ENCODE peak calls at places on chromosomes 13 and 19, in nine cellular contexts. X is HuH-7, N is NCI-H2029, L is cortex of kidney, R is fibroblast of lung, C is pons, Q is psoas muscle, H is H54, D is NCI-H2227 treated with DMSO at 0.1 percent for 48 hours. A is an unnamed sample.

GRCh38 chr13:42007844-42008243 is 40.6 kb upstream of the DGKH start:
- DNase-seq in X (no peak), N (no peak), L (no peak), R (peak; percentile 33), C (no peak), Q (no peak), H (no peak), D (no peak), A (peak; percentile 90)

GRCh38 chr19:52297601-52298358 is 811 bp downstream of the ZNF480 start:
- DNase-seq in X (no peak), N (no peak), L (no peak), R (peak; percentile 8), C (peak; percentile 12), Q (no peak), H (no peak), D (no peak), A (no peak)

GRCh38 chr19:55113570-55114039 is 3.8 kb downstream of the PPP1R12C start:
- DNase-seq in X (no peak), N (no peak), L (no peak), R (peak; percentile 94), C (peak; percentile 30), Q (peak; percentile 81), H (peak; percentile 88), D (peak; percentile 72), A (peak; percentile 86)

GRCh38 chr13:79392882-79393563 is 13.0 kb downstream of the RBM26 start:
- DNase-seq in X (no peak), N (no peak), L (no peak), R (peak; percentile 17), C (no peak), Q (no peak), H (no peak), D (no peak), A (peak; percentile 32)

GRCh38 chr13:26378116-26378515 is 124.2 kb downstream of the CDK8 start:
- DNase-seq in X (no peak), N (no peak), L (no peak), R (no peak), C (no peak), Q (no peak), H (no peak), D (no peak), A (peak; percentile 8)

GRCh38 chr19:51514866-51515481 is 13.4 kb upstream of the SIGLEC12 start:
- DNase-seq in X (peak; percentile 48), N (peak; percentile 1), L (no peak), R (peak; percentile 60), C (peak; percentile 54), Q (no peak), H (peak; percentile 8), D (peak; percentile 12), A (peak; percentile 69)

GRCh38 chr13:46350003-46350402 is 37.0 kb downstream of the RUBCNL start:
- DNase-seq in X (no peak), N (no peak), L (no peak), R (no peak), C (no peak), Q (no peak), H (no peak), D (no peak), A (no peak)

GRCh38 chr13:30905932-30906383 is at the start of gene MEDAG:
- DNase-seq in X (no peak), N (no peak), L (no peak), R (peak; percentile 78), C (no peak), Q (peak; percentile 88), H (no peak), D (no peak), A (peak; percentile 97)

GRCh38 chr19:38786572-38787265 is 2.3 kb upstream of the LGALS7B start:
- DNase-seq in X (no peak), N (no peak), L (no peak), R (no peak), C (no peak), Q (no peak), H (no peak), D (peak; percentile 48), A (no peak)

GRCh38 chr13:27952931-27953670 is 16.0 kb downstream of the CDX2 start:
- DNase-seq in X (no peak), N (no peak), L (no peak), R (no peak), C (no peak), Q (no peak), H (no peak), D (no peak), A (no peak)

GRCh38 chr13:110626510-110626909 is 11.2 kb downstream of the NAXD start:
- DNase-seq in X (no peak), N (no peak), L (no peak), R (no peak), C (no peak), Q (no peak), H (no peak), D (no peak), A (no peak)

GRCh38 chr19:27966390-27966816 is 1246.5 kb downstream of the UQCRFS1 start:
- DNase-seq in X (no peak), N (no peak), L (no peak), R (peak; percentile 15), C (no peak), Q (no peak), H (no peak), D (peak; percentile 40), A (peak; percentile 37)

GRCh38 chr19:2417881-2418406 is 9.4 kb downstream of the TIMM13 start:
- DNase-seq in X (no peak), N (no peak), L (no peak), R (no peak), C (no peak), Q (no peak), H (no peak), D (no peak), A (no peak)

GRCh38 chr13:94228781-94229180 is 250.7 kb downstream of the DCT start:
- DNase-seq in X (no peak), N (no peak), L (no peak), R (no peak), C (no peak), Q (no peak), H (no peak), D (no peak), A (peak; percentile 40)

GRCh38 chr19:58474291-58474996 is 1.7 kb upstream of the ZNF446 start:
- DNase-seq in X (no peak), N (no peak), L (no peak), R (peak; percentile 61), C (no peak), Q (no peak), H (peak; percentile 52), D (no peak), A (peak; percentile 8)